ENCODE peak calls at places on chromosome 17, in six cellular contexts. S is NCI-H1930, O is fibroblast of mammary gland, D is cardiac fibroblast, R is epithelial cell of prostate, A is RWPE2. Y is an unnamed sample.

GRCh38 chr17:8004899-8005298 is 2.5 kb downstream of the GUCY2D start:
- DNase-seq in S (no peak), O (peak; percentile 89), D (peak; percentile 69), R (no peak), A (peak; percentile 18), Y (no peak)

GRCh38 chr17:15464629-15465028 is 2.8 kb downstream of the CDRT4 start:
- DNase-seq in S (no peak), O (no peak), D (no peak), R (no peak), A (no peak), Y (no peak)

GRCh38 chr17:76039121-76039520 is 12.0 kb upstream of the EVPL start:
- DNase-seq in S (no peak), O (peak; percentile 35), D (no peak), R (no peak), A (no peak), Y (peak; percentile 8)

GRCh38 chr17:39208893-39209292 is 8.8 kb downstream of the RPL19 start:
- DNase-seq in S (no peak), O (no peak), D (no peak), R (no peak), A (no peak), Y (peak; percentile 65)

GRCh38 chr17:32551186-32551955 is 64.6 kb downstream of the CDK5R1 start:
- DNase-seq in S (no peak), O (peak; percentile 52), D (peak; percentile 70), R (peak; percentile 97), A (no peak), Y (no peak)

GRCh38 chr17:14784997-14785696 is 480.0 kb downstream of the PMP22 start:
- DNase-seq in S (no peak), O (no peak), D (no peak), R (no peak), A (no peak), Y (no peak)

GRCh38 chr17:58319181-58320162 is 9.1 kb downstream of the TSPOAP1 start:
- DNase-seq in S (no peak), O (no peak), D (no peak), R (no peak), A (peak; percentile 42), Y (peak; percentile 50)

GRCh38 chr17:46822388-46822921 is 4.0 kb upstream of the WNT3 start:
- DNase-seq in S (no peak), O (no peak), D (no peak), R (no peak), A (no peak), Y (peak; percentile 82)

GRCh38 chr17:19705201-19705600 is 11.2 kb downstream of the SLC47A2 start:
- DNase-seq in S (no peak), O (no peak), D (no peak), R (no peak), A (no peak), Y (peak; percentile 47)

GRCh38 chr17:46883871-46884270 is 32.5 kb downstream of the WNT9B start:
- DNase-seq in S (no peak), O (no peak), D (no peak), R (no peak), A (no peak), Y (no peak)

GRCh38 chr17:47998044-47998443 is 27.1 kb downstream of the CDK5RAP3 start:
- DNase-seq in S (no peak), O (no peak), D (no peak), R (no peak), A (no peak), Y (no peak)

GRCh38 chr17:58084317-58084981 is 1.2 kb downstream of the DYNLL2 start:
- DNase-seq in S (peak; percentile 43), O (peak; percentile 11), D (peak; percentile 15), R (no peak), A (no peak), Y (peak; percentile 62)

GRCh38 chr17:40686192-40686591 is 17.4 kb downstream of the KRT24 start:
- DNase-seq in S (no peak), O (no peak), D (no peak), R (no peak), A (no peak), Y (no peak)

GRCh38 chr17:41682611-41683010 is 6.1 kb upstream of the EIF1 start:
- DNase-seq in S (no peak), O (no peak), D (no peak), R (no peak), A (no peak), Y (no peak)

GRCh38 chr17:49708515-49709161 is 874 bp upstream of the SLC35B1 start:
- DNase-seq in S (no peak), O (peak; percentile 45), D (peak; percentile 36), R (no peak), A (no peak), Y (peak; percentile 67)